ENCODE peak calls at places on chromosomes 1 and 21, in nine cellular contexts. L is pancreas, G is upper lobe of left lung, J is right cardiac atrium, A is lower lobe of right lung, N is K562, Y is lung, H is GM23338, W is HCT116. B is an unnamed sample.

GRCh38 chr1:221708987-221709386 is 32.9 kb downstream of the DUSP10 start:
- ATAC-seq in G (peak; percentile 71), H (no peak), J (peak; percentile 50), A (peak; percentile 72), L (peak; percentile 92), W (no peak), N (no peak), Y (no peak), B (peak; percentile 70)

GRCh38 chr1:32953495-32953894 is 11.1 kb downstream of the RNF19B start:
- ATAC-seq in A (no peak), H (no peak), Y (no peak), N (no peak), J (no peak), L (no peak), W (peak; percentile 30), G (no peak), B (no peak)

GRCh38 chr1:64405833-64406232 is 64.1 kb upstream of the CACHD1 start:
- ATAC-seq in W (no peak), N (no peak), J (no peak), H (no peak), G (no peak), L (no peak), A (no peak), Y (no peak), B (no peak)

GRCh38 chr1:170678196-170678595 is 14.3 kb downstream of the PRRX1 start:
- ATAC-seq in J (peak; percentile 67), H (no peak), G (no peak), A (no peak), W (no peak), L (no peak), Y (no peak), N (no peak), B (no peak)

GRCh38 chr1:181490740-181491712 is 7.7 kb downstream of the CACNA1E start:
- ATAC-seq in H (no peak), Y (no peak), N (no peak), L (no peak), J (peak; percentile 82), G (peak; percentile 84), A (no peak), W (no peak), B (peak; percentile 71)

GRCh38 chr1:18557621-18558465 is 72.8 kb upstream of the PAX7 start:
- ATAC-seq in G (peak; percentile 63), J (peak; percentile 71), L (peak; percentile 72), H (peak; percentile 77), W (no peak), A (peak; percentile 77), Y (no peak), N (no peak), B (peak; percentile 25)

GRCh38 chr1:53909946-53910345 is 16.0 kb downstream of the DIO1 start:
- ATAC-seq in L (no peak), W (no peak), H (no peak), Y (no peak), G (no peak), J (no peak), N (no peak), A (no peak), B (no peak)

GRCh38 chr1:184419734-184420161 is 32.9 kb downstream of the C1orf21 start:
- ATAC-seq in A (no peak), N (no peak), W (no peak), J (no peak), G (peak; percentile 30), Y (no peak), L (no peak), H (peak; percentile 44), B (peak; percentile 31)

GRCh38 chr1:6157132-6157527 is 23.0 kb downstream of the CHD5 start:
- ATAC-seq in L (no peak), H (no peak), G (no peak), A (no peak), Y (no peak), N (no peak), W (peak; percentile 28), J (no peak), B (no peak)

GRCh38 chr1:1168451-1169411 is 4.9 kb upstream of the TTLL10 start:
- ATAC-seq in H (no peak), N (peak; percentile 11), A (no peak), G (no peak), J (no peak), L (no peak), W (no peak), Y (no peak), B (no peak)

GRCh38 chr1:40313329-40313957 is 3.6 kb downstream of the COL9A2 start:
- ATAC-seq in G (no peak), J (no peak), A (no peak), N (no peak), W (no peak), Y (no peak), H (no peak), L (no peak), B (no peak)

GRCh38 chr1:100440075-100440809 is 87.9 kb downstream of the CDC14A start:
- ATAC-seq in H (peak; percentile 64), J (peak; percentile 48), N (peak; percentile 85), L (no peak), W (no peak), G (no peak), Y (no peak), A (peak; percentile 79), B (no peak)

GRCh38 chr21:42461185-42461520 is 34.9 kb downstream of the RSPH1 start:
- ATAC-seq in Y (no peak), G (no peak), J (no peak), W (no peak), H (no peak), A (no peak), L (no peak), N (no peak), B (no peak)

GRCh38 chr1:5758000-5758858 is 234.0 kb downstream of the NPHP4 start:
- ATAC-seq in H (no peak), Y (no peak), J (peak; percentile 13), G (peak; percentile 8), N (peak; percentile 27), W (peak; percentile 32), A (peak; percentile 25), L (no peak), B (no peak)

GRCh38 chr1:198122693-198123092 is 34.1 kb upstream of the NEK7 start:
- ATAC-seq in W (no peak), Y (no peak), N (peak; percentile 59), H (no peak), L (no peak), J (no peak), G (no peak), A (no peak), B (no peak)

GRCh38 chr21:38794978-38795377 is 10.8 kb upstream of the ETS2 start:
- ATAC-seq in W (peak; percentile 33), Y (no peak), G (no peak), N (no peak), L (no peak), J (no peak), H (no peak), A (no peak), B (no peak)

GRCh38 chr1:42152119-42152518 is 1.1 kb upstream of the GUCA2B start:
- ATAC-seq in H (no peak), L (peak; percentile 98), N (no peak), A (peak; percentile 76), Y (no peak), G (peak; percentile 28), W (no peak), J (peak; percentile 54), B (no peak)

DNA sequence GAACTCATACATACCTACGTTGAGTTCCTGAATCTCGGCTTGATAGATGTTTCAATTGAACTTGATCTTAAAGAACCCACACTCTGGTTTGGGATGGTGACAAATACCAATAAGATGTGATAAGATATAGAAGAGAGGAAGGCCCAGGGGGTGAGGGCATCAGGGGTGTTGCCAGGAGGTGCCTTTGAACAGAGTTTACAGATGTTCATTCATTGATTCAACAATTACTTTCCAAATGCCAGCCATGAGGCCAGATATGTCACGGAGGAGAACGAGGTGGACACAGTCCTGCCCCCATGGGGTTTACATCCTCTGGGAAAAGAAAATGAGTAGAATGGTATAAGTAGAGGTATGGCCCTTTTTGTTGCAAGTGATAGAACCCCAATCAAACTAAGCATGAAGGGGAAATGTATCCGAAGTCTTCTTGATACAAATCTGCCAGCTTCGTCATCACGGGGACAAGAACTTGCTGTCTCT is 659 bp downstream of the LRRC71 start:
- ATAC-seq in J (no peak), L (no peak), N (no peak), W (no peak), G (no peak), H (no peak), A (no peak), Y (no peak), B (no peak)
- H3K4me3 ChIP-seq in J (no peak overlapping the region), L (no peak overlapping the region), N (no peak overlapping the region), W (no peak overlapping the region), G (no peak overlapping the region), H (peak overlapping the region; percentile 64), A (peak overlapping the region; percentile 21), Y (no peak overlapping the region), B (no peak overlapping the region)

GRCh38 chr1:27869719-27870085 is 2.6 kb upstream of the THEMIS2 start:
- ATAC-seq in J (no peak), H (no peak), N (no peak), L (no peak), Y (no peak), W (no peak), A (no peak), G (no peak), B (no peak)

GRCh38 chr1:27868556-27868931 is 3.8 kb upstream of the THEMIS2 start:
- ATAC-seq in G (no peak), Y (no peak), H (no peak), N (no peak), J (no peak), W (no peak), A (no peak), L (no peak), B (no peak)

GRCh38 chr1:27872802-27873665 is 690 bp downstream of the THEMIS2 start:
- ATAC-seq in L (peak; percentile 29), N (peak; percentile 72), J (peak; percentile 32), W (peak; percentile 57), A (peak; percentile 33), H (peak; percentile 68), G (peak; percentile 22), Y (no peak), B (peak; percentile 20)

GRCh38 chr1:27872059-27872801 is at the start of gene THEMIS2:
- ATAC-seq in G (peak; percentile 89), A (peak; percentile 87), J (peak; percentile 90), H (peak; percentile 91), N (peak; percentile 94), W (peak; percentile 91), Y (peak; percentile 77), L (peak; percentile 82), B (peak; percentile 76)

GRCh38 chr1:27868932-27869718 is 3.2 kb upstream of the THEMIS2 start:
- ATAC-seq in N (peak; percentile 7), G (peak; percentile 18), A (peak; percentile 34), L (no peak), Y (no peak), H (no peak), W (no peak), J (peak; percentile 10), B (peak; percentile 20)
- H3K4me3 ChIP-seq in N (no peak overlapping the region), G (no peak overlapping the region), A (no peak overlapping the region), L (no peak overlapping the region), Y (no peak overlapping the region), H (no peak overlapping the region), W (no peak overlapping the region), J (no peak overlapping the region), B (no peak overlapping the region)

GRCh38 chr1:3062616-3063378 is 6.2 kb upstream of the PRDM16 start:
- ATAC-seq in H (peak; percentile 19), W (no peak), L (no peak), Y (no peak), J (no peak), A (no peak), G (no peak), N (no peak), B (no peak)
- H3K4me3 ChIP-seq in H (peak overlapping the region; percentile 62), W (no peak overlapping the region), L (no peak overlapping the region), Y (no peak overlapping the region), J (peak overlapping the region; percentile 3), A (no peak overlapping the region), G (no peak overlapping the region), N (no peak overlapping the region), B (no peak overlapping the region)

GRCh38 chr1:67558449-67559193 is 126.4 kb upstream of the GADD45A start:
- ATAC-seq in J (no peak), L (no peak), N (peak; percentile 67), H (no peak), Y (no peak), W (no peak), G (no peak), A (no peak), B (peak; percentile 29)
- H3K4me3 ChIP-seq in J (no peak overlapping the region), L (no peak overlapping the region), N (no peak overlapping the region), H (no peak overlapping the region), Y (no peak overlapping the region), W (peak overlapping the region; percentile 18), G (no peak overlapping the region), A (no peak overlapping the region), B (no peak overlapping the region)

B was measured in gastroesophageal sphincter.